ENCODE peak calls at places on chromosomes 13 and 19, in six cellular contexts. One of them, this sample, is unnamed. For H3K4me1 and H3K27me3, the result is how much of the 10 kb centered on the place peaks cover.

GRCh38 chr13:112065867-112066623 is 904 bp upstream of the SOX1 start:
- DNase-seq in gastrocnemius medialis: no peak
- DNase-seq in Panc1: no peak
- DNase-seq in effector memory CD4-positive, alpha-beta T cell: no peak
- DNase-seq in IMR-90: no peak
- DNase-seq in CD8-positive, alpha-beta T cell: no peak
- DNase-seq in this sample: no peak

GRCh38 chr19:45439569-45440258 is 16.0 kb upstream of the ERCC1 start:
- DNase-seq in gastrocnemius medialis: peak
- DNase-seq in Panc1: no peak
- DNase-seq in effector memory CD4-positive, alpha-beta T cell: peak
- DNase-seq in IMR-90: peak
- DNase-seq in CD8-positive, alpha-beta T cell: peak
- DNase-seq in this sample: peak

GRCh38 chr13:45807520-45808099 is 43.9 kb downstream of the SIAH3 start:
- DNase-seq in gastrocnemius medialis: no peak
- DNase-seq in Panc1: peak
- DNase-seq in effector memory CD4-positive, alpha-beta T cell: no peak
- DNase-seq in IMR-90: peak
- DNase-seq in CD8-positive, alpha-beta T cell: no peak
- DNase-seq in this sample: peak

GRCh38 chr13:36428083-36428482 is 4.2 kb upstream of the CCNA1 start:
- DNase-seq in gastrocnemius medialis: no peak
- DNase-seq in Panc1: no peak
- DNase-seq in effector memory CD4-positive, alpha-beta T cell: no peak
- DNase-seq in IMR-90: no peak
- DNase-seq in CD8-positive, alpha-beta T cell: no peak
- DNase-seq in this sample: no peak

GRCh38 chr13:34941436-34941834 is 635 bp upstream of the NBEA start:
- DNase-seq in gastrocnemius medialis: no peak
- DNase-seq in Panc1: no peak
- DNase-seq in effector memory CD4-positive, alpha-beta T cell: no peak
- DNase-seq in IMR-90: no peak
- DNase-seq in CD8-positive, alpha-beta T cell: no peak
- DNase-seq in this sample: no peak

GRCh38 chr19:4507150-4507452 is 11.2 kb downstream of the PLIN4 start:
- DNase-seq in gastrocnemius medialis: no peak
- DNase-seq in Panc1: no peak
- DNase-seq in effector memory CD4-positive, alpha-beta T cell: no peak
- DNase-seq in IMR-90: no peak
- DNase-seq in CD8-positive, alpha-beta T cell: no peak
- DNase-seq in this sample: no peak

GRCh38 chr13:40315416-40316064 is 350.9 kb downstream of the FOXO1 start:
- DNase-seq in gastrocnemius medialis: no peak
- DNase-seq in Panc1: no peak
- DNase-seq in effector memory CD4-positive, alpha-beta T cell: peak
- DNase-seq in IMR-90: no peak
- DNase-seq in CD8-positive, alpha-beta T cell: no peak
- DNase-seq in this sample: peak

GRCh38 chr19:17213334-17213733 is 1.8 kb upstream of the USE1 start:
- DNase-seq in gastrocnemius medialis: no peak
- DNase-seq in Panc1: no peak
- DNase-seq in effector memory CD4-positive, alpha-beta T cell: no peak
- DNase-seq in IMR-90: no peak
- DNase-seq in CD8-positive, alpha-beta T cell: no peak
- DNase-seq in this sample: no peak

GRCh38 chr13:35987572-35988513 is 143.3 kb downstream of the DCLK1 start:
- DNase-seq in gastrocnemius medialis: peak
- DNase-seq in Panc1: no peak
- DNase-seq in effector memory CD4-positive, alpha-beta T cell: no peak
- DNase-seq in IMR-90: no peak
- DNase-seq in CD8-positive, alpha-beta T cell: no peak
- DNase-seq in this sample: no peak

GRCh38 chr13:106033634-106034033 is 501.8 kb downstream of the EFNB2 start:
- DNase-seq in gastrocnemius medialis: no peak
- DNase-seq in Panc1: no peak
- DNase-seq in effector memory CD4-positive, alpha-beta T cell: no peak
- DNase-seq in IMR-90: peak
- DNase-seq in CD8-positive, alpha-beta T cell: no peak
- DNase-seq in this sample: no peak

GRCh38 chr13:98652721-98653470 is 76.0 kb upstream of the STK24 start:
- DNase-seq in gastrocnemius medialis: no peak
- DNase-seq in Panc1: no peak
- DNase-seq in effector memory CD4-positive, alpha-beta T cell: no peak
- DNase-seq in IMR-90: no peak
- DNase-seq in CD8-positive, alpha-beta T cell: no peak
- DNase-seq in this sample: no peak

DNA sequence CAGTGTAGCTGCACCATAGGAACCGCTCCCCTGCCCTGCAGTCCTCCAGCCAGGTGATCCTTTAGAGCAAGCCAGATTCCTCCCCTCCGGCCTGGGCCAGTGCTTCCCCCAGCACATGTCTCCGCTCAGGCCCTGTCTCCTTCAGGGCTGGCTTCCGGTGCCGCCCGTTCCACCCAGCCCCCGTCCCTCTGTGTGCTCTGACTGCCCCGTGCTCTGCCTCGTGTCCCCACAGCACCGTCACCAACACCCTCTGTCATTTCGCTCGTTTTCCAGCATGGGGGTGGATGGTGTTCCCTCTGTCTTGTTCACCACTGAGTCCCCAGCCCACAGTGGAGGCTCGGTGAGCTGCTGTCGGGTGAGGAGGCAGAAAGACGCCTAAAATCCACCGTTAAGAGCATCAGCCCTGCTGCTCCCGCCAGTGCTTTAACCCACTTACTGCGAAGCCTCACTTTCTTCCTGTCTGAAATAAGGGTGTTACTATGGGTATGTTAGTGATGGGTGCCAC is 54.5 kb downstream of the TSSK6 start:
- DNase-seq in gastrocnemius medialis: peak
- DNase-seq in Panc1: no peak
- DNase-seq in effector memory CD4-positive, alpha-beta T cell: peak
- DNase-seq in IMR-90: peak
- DNase-seq in CD8-positive, alpha-beta T cell: peak
- DNase-seq in this sample: peak
- H3K4me3 ChIP-seq in gastrocnemius medialis: no peak
- H3K4me3 ChIP-seq in Panc1: no peak
- H3K4me3 ChIP-seq in effector memory CD4-positive, alpha-beta T cell: peak
- H3K4me3 ChIP-seq in IMR-90: no peak
- H3K4me3 ChIP-seq in CD8-positive, alpha-beta T cell: peak
- H3K4me3 ChIP-seq in this sample: no peak

GRCh38 chr19:19366691-19367396 is 38.6 kb upstream of the GATAD2A start:
- DNase-seq in gastrocnemius medialis: peak
- DNase-seq in Panc1: no peak
- DNase-seq in effector memory CD4-positive, alpha-beta T cell: peak
- DNase-seq in IMR-90: peak
- DNase-seq in CD8-positive, alpha-beta T cell: peak
- DNase-seq in this sample: peak

GRCh38 chr19:19371056-19371455 is 34.4 kb upstream of the GATAD2A start:
- DNase-seq in gastrocnemius medialis: no peak
- DNase-seq in Panc1: no peak
- DNase-seq in effector memory CD4-positive, alpha-beta T cell: no peak
- DNase-seq in IMR-90: no peak
- DNase-seq in CD8-positive, alpha-beta T cell: no peak
- DNase-seq in this sample: no peak

GRCh38 chr19:19372656-19373416 is 32.6 kb upstream of the GATAD2A start:
- DNase-seq in gastrocnemius medialis: peak
- DNase-seq in Panc1: no peak
- DNase-seq in effector memory CD4-positive, alpha-beta T cell: no peak
- DNase-seq in IMR-90: peak
- DNase-seq in CD8-positive, alpha-beta T cell: no peak
- DNase-seq in this sample: peak

DNA sequence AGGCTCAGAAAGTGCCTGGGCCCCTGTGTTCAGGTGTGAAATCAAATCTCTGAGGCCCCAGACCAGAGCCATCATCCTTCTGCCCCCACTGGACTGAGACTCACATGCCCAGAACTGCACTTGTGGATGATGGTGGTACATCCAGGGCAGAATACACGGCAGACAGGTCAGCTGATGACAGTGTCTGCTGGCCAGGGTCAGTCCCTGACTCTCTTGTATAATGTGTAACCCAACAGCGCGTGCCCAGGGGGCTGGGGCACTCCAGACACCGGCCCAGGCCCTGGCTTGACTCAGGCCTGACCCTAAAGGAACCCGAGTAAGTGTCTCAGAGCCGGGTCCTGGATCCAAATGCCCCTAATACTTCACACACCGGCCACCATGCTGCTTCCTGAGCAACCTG is 37.4 kb upstream of the GATAD2A start:
- DNase-seq in gastrocnemius medialis: no peak
- DNase-seq in Panc1: no peak
- DNase-seq in effector memory CD4-positive, alpha-beta T cell: no peak
- DNase-seq in IMR-90: no peak
- DNase-seq in CD8-positive, alpha-beta T cell: no peak
- DNase-seq in this sample: no peak
- H3K4me1 ChIP-seq in gastrocnemius medialis: under half
- H3K4me1 ChIP-seq in Panc1: under half
- H3K4me1 ChIP-seq in effector memory CD4-positive, alpha-beta T cell: under half
- H3K4me1 ChIP-seq in IMR-90: under half
- H3K4me1 ChIP-seq in CD8-positive, alpha-beta T cell: under half
- H3K4me1 ChIP-seq in this sample: under half

GRCh38 chr13:57627663-57628062 is 3.9 kb upstream of the PCDH17 start:
- DNase-seq in gastrocnemius medialis: no peak
- DNase-seq in Panc1: no peak
- DNase-seq in effector memory CD4-positive, alpha-beta T cell: no peak
- DNase-seq in IMR-90: peak
- DNase-seq in CD8-positive, alpha-beta T cell: no peak
- DNase-seq in this sample: no peak
- H3K27me3 ChIP-seq in gastrocnemius medialis: under half
- H3K27me3 ChIP-seq in Panc1: under half
- H3K27me3 ChIP-seq in effector memory CD4-positive, alpha-beta T cell: under half
- H3K27me3 ChIP-seq in IMR-90: under half
- H3K27me3 ChIP-seq in CD8-positive, alpha-beta T cell: under half
- H3K27me3 ChIP-seq in this sample: under half

DNA sequence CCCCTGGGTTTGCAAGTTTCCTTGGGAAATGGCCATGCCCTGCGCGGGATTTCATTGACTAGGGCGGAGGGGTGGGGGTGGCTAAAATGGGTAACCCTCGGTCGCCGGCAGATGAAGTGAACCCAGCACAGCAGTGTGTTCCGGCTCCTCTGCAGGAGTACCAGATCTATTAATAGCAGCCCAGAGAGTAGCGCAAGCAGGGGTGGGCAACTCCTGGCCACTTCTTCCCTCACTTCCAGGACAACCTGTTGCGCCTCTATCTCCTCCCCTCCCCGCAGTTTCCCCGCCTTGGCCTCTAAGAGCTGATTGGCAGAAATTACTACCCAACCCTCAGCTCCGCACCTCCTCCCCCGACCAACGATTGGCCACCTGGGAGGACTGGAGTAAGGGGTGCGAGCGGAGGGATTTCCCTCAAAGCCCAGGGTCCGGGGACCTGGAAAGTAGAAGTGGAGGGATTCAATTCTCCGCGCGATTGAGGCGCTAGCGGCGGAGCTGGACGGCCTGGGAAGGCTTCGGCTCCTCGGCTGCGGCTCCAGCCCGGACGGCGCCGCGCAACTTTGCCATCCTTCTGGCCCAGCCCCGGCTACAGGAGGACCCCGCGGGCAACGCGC is at the start of gene FREM2:
- DNase-seq in gastrocnemius medialis: peak
- DNase-seq in Panc1: no peak
- DNase-seq in effector memory CD4-positive, alpha-beta T cell: no peak
- DNase-seq in IMR-90: no peak
- DNase-seq in CD8-positive, alpha-beta T cell: no peak
- DNase-seq in this sample: peak
- H3K4me3 ChIP-seq in gastrocnemius medialis: peak
- H3K4me3 ChIP-seq in Panc1: peak
- H3K4me3 ChIP-seq in effector memory CD4-positive, alpha-beta T cell: no peak
- H3K4me3 ChIP-seq in IMR-90: no peak
- H3K4me3 ChIP-seq in CD8-positive, alpha-beta T cell: no peak
- H3K4me3 ChIP-seq in this sample: peak

DNA sequence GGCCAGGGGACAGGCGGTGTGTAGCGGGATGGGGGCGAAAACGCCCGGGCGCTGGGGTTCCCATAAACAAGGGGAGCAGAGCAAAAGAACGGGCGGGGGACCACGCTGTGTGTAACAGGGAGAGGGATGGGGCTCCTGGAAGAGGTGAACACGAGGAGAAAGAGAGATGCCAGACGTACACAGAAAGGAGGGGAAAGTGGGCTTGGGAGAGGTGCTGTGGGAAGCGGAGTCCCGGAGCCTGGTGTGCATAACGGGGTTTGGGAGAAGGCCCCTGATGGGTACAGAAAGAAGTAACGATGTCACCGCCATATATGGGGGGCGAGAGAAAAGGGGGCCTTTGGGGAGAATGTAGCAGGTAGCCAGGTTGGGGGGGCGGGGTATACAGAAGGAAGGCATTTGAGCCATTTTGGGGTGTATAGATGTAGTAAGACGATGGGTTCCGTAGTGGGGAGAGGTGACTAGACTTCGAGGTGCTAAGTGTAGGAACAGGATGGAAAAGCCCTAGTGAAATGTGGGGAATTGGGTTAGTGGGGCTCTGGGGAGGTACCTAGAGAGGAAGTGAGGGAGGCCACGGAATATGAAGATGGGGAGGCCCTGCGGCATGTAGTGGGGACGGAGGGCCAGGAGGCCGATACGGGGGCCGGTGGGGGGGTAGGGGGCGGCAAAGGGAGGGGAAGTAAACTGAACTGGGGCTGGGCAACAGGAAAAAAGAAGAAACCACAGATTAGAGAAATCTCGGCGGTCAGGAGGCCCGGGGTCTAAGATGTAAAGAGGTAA is 762 bp downstream of the ZNF580 start:
- DNase-seq in gastrocnemius medialis: no peak
- DNase-seq in Panc1: no peak
- DNase-seq in effector memory CD4-positive, alpha-beta T cell: no peak
- DNase-seq in IMR-90: peak
- DNase-seq in CD8-positive, alpha-beta T cell: no peak
- DNase-seq in this sample: no peak
- H3K4me1 ChIP-seq in gastrocnemius medialis: half or more
- H3K4me1 ChIP-seq in Panc1: under half
- H3K4me1 ChIP-seq in effector memory CD4-positive, alpha-beta T cell: under half
- H3K4me1 ChIP-seq in IMR-90: under half
- H3K4me1 ChIP-seq in CD8-positive, alpha-beta T cell: under half
- H3K4me1 ChIP-seq in this sample: half or more

DNA sequence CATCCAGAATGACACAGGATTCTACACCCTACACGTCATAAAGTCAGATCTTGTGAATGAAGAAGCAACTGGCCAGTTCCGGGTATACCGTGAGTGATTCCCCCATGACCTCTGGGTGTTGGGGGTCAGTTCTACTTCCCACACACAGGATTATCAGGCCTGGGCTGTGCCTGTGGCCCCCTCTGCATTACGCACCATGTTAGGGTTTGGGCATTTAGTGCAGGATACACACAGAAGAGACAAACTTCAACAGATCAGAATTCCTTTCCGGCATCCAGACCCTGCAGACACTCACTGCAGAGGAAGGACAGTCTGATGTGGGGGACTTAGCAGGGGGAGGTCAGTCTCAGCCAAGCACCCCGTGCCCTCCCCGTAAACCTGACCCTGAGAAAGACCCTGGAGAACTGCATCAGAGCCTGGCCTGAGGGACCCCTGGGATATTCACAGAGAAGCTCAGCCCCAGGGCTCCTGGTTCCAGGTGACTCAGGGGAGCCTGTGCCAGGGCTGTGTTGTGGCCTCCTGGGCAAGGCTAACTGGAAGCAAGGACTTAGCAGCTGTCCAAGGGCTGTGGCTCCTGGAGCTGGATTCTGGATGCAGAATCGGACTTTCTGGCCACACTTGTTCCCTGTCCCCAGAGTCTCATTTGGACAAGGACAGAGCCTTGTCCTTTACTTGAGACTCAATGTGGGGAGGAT is 1.7 kb downstream of the CEACAM5 start:
- DNase-seq in gastrocnemius medialis: no peak
- DNase-seq in Panc1: no peak
- DNase-seq in effector memory CD4-positive, alpha-beta T cell: no peak
- DNase-seq in IMR-90: no peak
- DNase-seq in CD8-positive, alpha-beta T cell: no peak
- DNase-seq in this sample: no peak
- H3K27me3 ChIP-seq in gastrocnemius medialis: under half
- H3K27me3 ChIP-seq in Panc1: under half
- H3K27me3 ChIP-seq in effector memory CD4-positive, alpha-beta T cell: under half
- H3K27me3 ChIP-seq in IMR-90: under half
- H3K27me3 ChIP-seq in CD8-positive, alpha-beta T cell: under half
- H3K27me3 ChIP-seq in this sample: under half

GRCh38 chr13:25371608-25372274 is at the start of gene ATP8A2:
- DNase-seq in gastrocnemius medialis: no peak
- DNase-seq in Panc1: no peak
- DNase-seq in effector memory CD4-positive, alpha-beta T cell: no peak
- DNase-seq in IMR-90: no peak
- DNase-seq in CD8-positive, alpha-beta T cell: no peak
- DNase-seq in this sample: no peak
- H3K4me3 ChIP-seq in gastrocnemius medialis: no peak
- H3K4me3 ChIP-seq in Panc1: peak
- H3K4me3 ChIP-seq in effector memory CD4-positive, alpha-beta T cell: no peak
- H3K4me3 ChIP-seq in IMR-90: peak
- H3K4me3 ChIP-seq in CD8-positive, alpha-beta T cell: no peak
- H3K4me3 ChIP-seq in this sample: no peak

This sample was measured in body of pancreas.